ENCODE peak calls at places on chromosomes 16 and 17, in nine cellular contexts. P, D, G, W, L, H, A, O and E are unnamed samples.

GRCh38 chr16:78970650-78971049 is 629.9 kb downstream of the MAF start:
- DNase-seq in P (no peak), D (no peak), G (no peak), W (no peak), L (no peak), H (no peak), A (no peak), O (no peak), E (no peak)

GRCh38 chr17:77285594-77286390 is 145.0 kb downstream of the SEC14L1 start:
- DNase-seq in P (peak), D (peak), G (peak), W (no peak), L (peak), H (peak), A (no peak), O (no peak), E (peak)

GRCh38 chr17:27473190-27473747 is 17.0 kb downstream of the KSR1 start:
- DNase-seq in P (no peak), D (no peak), G (no peak), W (no peak), L (no peak), H (no peak), A (no peak), O (no peak), E (no peak)

GRCh38 chr17:70797166-70797565 is 627.8 kb downstream of the KCNJ2 start:
- DNase-seq in P (peak), D (no peak), G (no peak), W (no peak), L (no peak), H (peak), A (no peak), O (no peak), E (no peak)

GRCh38 chr17:29883497-29883896 is 46.5 kb downstream of the SSH2 start:
- DNase-seq in P (peak), D (no peak), G (no peak), W (no peak), L (no peak), H (peak), A (no peak), O (no peak), E (no peak)

GRCh38 chr17:1275962-1276736 is 3.3 kb upstream of the TRARG1 start:
- DNase-seq in P (peak), D (peak), G (peak), W (peak), L (no peak), H (peak), A (no peak), O (no peak), E (peak)

GRCh38 chr17:68972119-68972704 is 17.0 kb upstream of the ABCA8 start:
- DNase-seq in P (peak), D (no peak), G (peak), W (no peak), L (peak), H (peak), A (no peak), O (no peak), E (no peak)

GRCh38 chr17:73628642-73629552 is 15.3 kb downstream of the SDK2 start:
- DNase-seq in P (no peak), D (no peak), G (no peak), W (no peak), L (peak), H (no peak), A (peak), O (no peak), E (no peak)

GRCh38 chr16:10871157-10871991 is 5.6 kb upstream of the CIITA start:
- DNase-seq in P (peak), D (peak), G (no peak), W (no peak), L (peak), H (peak), A (peak), O (peak), E (no peak)

GRCh38 chr16:89402962-89403361 is 87.4 kb downstream of the ANKRD11 start:
- DNase-seq in P (no peak), D (no peak), G (no peak), W (no peak), L (no peak), H (no peak), A (no peak), O (no peak), E (no peak)

GRCh38 chr16:12455287-12455798 is 348.3 kb downstream of the CPPED1 start:
- DNase-seq in P (peak), D (peak), G (peak), W (peak), L (peak), H (peak), A (peak), O (no peak), E (no peak)

GRCh38 chr16:66928702-66929388 is 3.5 kb upstream of the RRAD start:
- DNase-seq in P (peak), D (no peak), G (no peak), W (peak), L (no peak), H (peak), A (no peak), O (peak), E (no peak)

GRCh38 chr16:57759131-57759530 is 23.6 kb downstream of the KATNB1 start:
- DNase-seq in P (no peak), D (no peak), G (no peak), W (peak), L (no peak), H (no peak), A (no peak), O (no peak), E (no peak)

GRCh38 chr17:7440823-7441174 is 1.5 kb downstream of the FGF11 start:
- DNase-seq in P (peak), D (peak), G (no peak), W (no peak), L (peak), H (peak), A (no peak), O (no peak), E (no peak)

GRCh38 chr17:82603981-82604448 is 44.2 kb downstream of the WDR45B start:
- DNase-seq in P (peak), D (no peak), G (peak), W (no peak), L (no peak), H (peak), A (no peak), O (no peak), E (peak)

GRCh38 chr16:54927125-54928015 is 3.3 kb upstream of the IRX5 start:
- DNase-seq in P (no peak), D (no peak), G (no peak), W (no peak), L (no peak), H (no peak), A (no peak), O (no peak), E (no peak)

GRCh38 chr17:31487648-31488263 is 96.3 kb downstream of the RAB11FIP4 start:
- DNase-seq in P (peak), D (peak), G (peak), W (peak), L (peak), H (no peak), A (no peak), O (peak), E (peak)

GRCh38 chr16:66418165-66418962 is 8.7 kb upstream of the BEAN1 start:
- DNase-seq in P (no peak), D (no peak), G (no peak), W (no peak), L (no peak), H (no peak), A (no peak), O (no peak), E (peak)

GRCh38 chr16:2213817-2214720 is 571 bp downstream of the PGP start:
- DNase-seq in P (no peak), D (no peak), G (no peak), W (no peak), L (no peak), H (peak), A (no peak), O (no peak), E (no peak)
- H3K4me3 ChIP-seq in P (peak), D (peak), G (peak), W (peak), L (peak), H (peak), A (peak), O (peak), E (peak)

GRCh38 chr17:75572713-75573539 is 14.7 kb upstream of the MYO15B start:
- DNase-seq in P (no peak), D (no peak), G (no peak), W (no peak), L (no peak), H (no peak), A (no peak), O (no peak), E (no peak)
- H3K4me3 ChIP-seq in P (no peak), D (no peak), G (no peak), W (no peak), L (no peak), H (no peak), A (no peak), O (no peak), E (no peak)

GRCh38 chr16:1420540-1421205 is at the start of gene UQCC4:
- DNase-seq in P (peak), D (peak), G (peak), W (peak), L (peak), H (peak), A (peak), O (peak), E (peak)
- H3K4me3 ChIP-seq in P (peak), D (peak), G (peak), W (peak), L (peak), H (peak), A (peak), O (peak), E (peak)

GRCh38 chr17:58412910-58413630 is 4.3 kb downstream of the RNF43 start:
- DNase-seq in P (no peak), D (no peak), G (no peak), W (no peak), L (peak), H (peak), A (peak), O (peak), E (no peak)
- H3K4me3 ChIP-seq in P (no peak), D (no peak), G (no peak), W (no peak), L (peak), H (no peak), A (no peak), O (no peak), E (peak)

GRCh38 chr17:8964801-8965393 is 610 bp downstream of the PIK3R5 start:
- DNase-seq in P (no peak), D (no peak), G (no peak), W (no peak), L (no peak), H (no peak), A (no peak), O (peak), E (no peak)
- H3K4me3 ChIP-seq in P (no peak), D (peak), G (peak), W (peak), L (no peak), H (no peak), A (no peak), O (peak), E (peak)

GRCh38 chr16:8569650-8570338 is 20.5 kb downstream of the TMEM114 start:
- DNase-seq in P (no peak), D (no peak), G (no peak), W (no peak), L (no peak), H (no peak), A (no peak), O (no peak), E (no peak)
- H3K4me3 ChIP-seq in P (no peak), D (no peak), G (no peak), W (no peak), L (no peak), H (no peak), A (no peak), O (no peak), E (no peak)

DNA sequence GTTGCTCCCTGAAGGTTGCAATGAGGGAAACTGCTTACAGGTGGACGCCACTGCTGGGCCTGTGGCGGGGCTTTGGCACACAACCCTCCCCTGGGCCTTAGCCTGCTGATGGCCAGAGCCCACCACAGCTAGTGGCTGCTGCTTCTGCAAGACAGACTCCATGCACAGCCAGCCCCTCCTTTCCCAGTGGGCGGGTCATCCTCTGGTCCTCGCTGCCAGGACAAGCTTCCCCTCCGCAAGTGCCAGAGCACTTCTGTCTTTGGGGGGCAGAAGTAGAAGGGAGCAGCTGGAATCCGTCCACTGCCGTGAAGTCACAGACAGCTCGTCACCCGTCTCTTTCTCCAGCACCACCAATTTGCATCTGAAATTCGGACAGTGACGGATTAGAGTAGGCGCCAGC is 31.2 kb upstream of the NAT9 start:
- DNase-seq in P (no peak), D (no peak), G (no peak), W (no peak), L (no peak), H (no peak), A (no peak), O (no peak), E (no peak)
- H3K4me3 ChIP-seq in P (no peak), D (no peak), G (no peak), W (no peak), L (no peak), H (no peak), A (no peak), O (no peak), E (no peak)